ENCODE peak calls at places on chromosome 20, in four cellular contexts. I, M, B and Z are unnamed samples.

GRCh38 chr20:61736751-61737310 is 328.9 kb downstream of the TAF4 start:
- DNase-seq in I (no peak), M (no peak), B (no peak), Z (no peak)

GRCh38 chr20:59441306-59441705 is 140.9 kb downstream of the EDN3 start:
- DNase-seq in I (no peak), M (no peak), B (no peak), Z (no peak)

GRCh38 chr20:48831702-48832422 is 4.1 kb upstream of the PREX1 start:
- DNase-seq in I (no peak), M (peak), B (peak), Z (peak)

GRCh38 chr20:57624124-57624523 is 3.9 kb upstream of the ZBP1 start:
- DNase-seq in I (no peak), M (no peak), B (no peak), Z (no peak)

GRCh38 chr20:2086177-2086979 is 15.2 kb upstream of the STK35 start:
- DNase-seq in I (no peak), M (no peak), B (no peak), Z (no peak)

GRCh38 chr20:17852323-17852722 is 116.3 kb downstream of the SNX5 start:
- DNase-seq in I (no peak), M (no peak), B (no peak), Z (no peak)

GRCh38 chr20:47146703-47147102 is 209.8 kb downstream of the ZMYND8 start:
- DNase-seq in I (peak), M (peak), B (peak), Z (no peak)

GRCh38 chr20:47070176-47070575 is 175.5 kb downstream of the EYA2 start:
- DNase-seq in I (no peak), M (peak), B (no peak), Z (no peak)

GRCh38 chr20:36097751-36098151 is 56.8 kb upstream of the EPB41L1 start:
- DNase-seq in I (no peak), M (no peak), B (no peak), Z (no peak)

GRCh38 chr20:15155848-15156401 is 818.5 kb upstream of the FLRT3 start:
- DNase-seq in I (peak), M (no peak), B (peak), Z (no peak)

GRCh38 chr20:23404196-23404595 is 17.1 kb downstream of the NAPB start:
- DNase-seq in I (no peak), M (peak), B (peak), Z (no peak)

GRCh38 chr20:1469925-1470571 is 3.4 kb upstream of the NSFL1C start:
- DNase-seq in I (peak), M (peak), B (peak), Z (peak)

GRCh38 chr20:11031300-11031699 is 357.5 kb upstream of the JAG1 start:
- DNase-seq in I (no peak), M (no peak), B (no peak), Z (no peak)

GRCh38 chr20:51688600-51688999 is 79.6 kb downstream of the ATP9A start:
- DNase-seq in I (no peak), M (no peak), B (no peak), Z (no peak)

GRCh38 chr20:33648396-33649004 is 13.6 kb upstream of the C20orf144 start:
- DNase-seq in I (no peak), M (no peak), B (peak), Z (no peak)

GRCh38 chr20:59221049-59221748 is 57.6 kb downstream of the ZNF831 start:
- DNase-seq in I (no peak), M (no peak), B (peak), Z (no peak)

GRCh38 chr20:2798814-2799213 is 1.6 kb downstream of the CPXM1 start:
- DNase-seq in I (no peak), M (peak), B (no peak), Z (no peak)

GRCh38 chr20:61762886-61763739 is 302.6 kb downstream of the TAF4 start:
- DNase-seq in I (no peak), M (no peak), B (no peak), Z (no peak)

GRCh38 chr20:46731770-46732169 is 22.3 kb downstream of the SLC2A10 start:
- DNase-seq in I (no peak), M (no peak), B (no peak), Z (no peak)

GRCh38 chr20:19012671-19013070 is 199.1 kb downstream of the SCP2D1 start:
- DNase-seq in I (no peak), M (no peak), B (no peak), Z (no peak)

GRCh38 chr20:59578602-59579403 is 25.5 kb upstream of the PHACTR3 start:
- DNase-seq in I (no peak), M (no peak), B (no peak), Z (no peak)

GRCh38 chr20:35007891-35008290 is 52.2 kb downstream of the MYH7B start:
- DNase-seq in I (no peak), M (no peak), B (no peak), Z (no peak)

GRCh38 chr20:14696937-14697336 is 359.5 kb upstream of the FLRT3 start:
- DNase-seq in I (no peak), M (no peak), B (no peak), Z (no peak)

GRCh38 chr20:2051920-2052319 is 49.7 kb upstream of the STK35 start:
- DNase-seq in I (no peak), M (no peak), B (no peak), Z (no peak)

GRCh38 chr20:53926428-53927028 is 143.9 kb downstream of the BCAS1 start:
- DNase-seq in I (peak), M (peak), B (peak), Z (no peak)

GRCh38 chr20:50715694-50716093 is 15.7 kb upstream of the PARD6B start:
- DNase-seq in I (no peak), M (no peak), B (peak), Z (no peak)

GRCh38 chr20:11323821-11324220 is 593.9 kb upstream of the BTBD3 start:
- DNase-seq in I (no peak), M (no peak), B (no peak), Z (no peak)

GRCh38 chr20:59062057-59062456 is 19.5 kb upstream of the PRELID3B start:
- DNase-seq in I (no peak), M (no peak), B (no peak), Z (no peak)

GRCh38 chr20:10935658-10936057 is 261.9 kb upstream of the JAG1 start:
- DNase-seq in I (no peak), M (no peak), B (no peak), Z (no peak)

GRCh38 chr20:35600176-35600995 is 15.2 kb upstream of the SPAG4 start:
- DNase-seq in I (no peak), M (no peak), B (no peak), Z (no peak)

GRCh38 chr20:19021406-19022117 is 190.9 kb upstream of the SLC24A3 start:
- DNase-seq in I (no peak), M (no peak), B (no peak), Z (no peak)

GRCh38 chr20:47782920-47783552 is 2.2 kb downstream of the SULF2 start:
- DNase-seq in I (no peak), M (no peak), B (no peak), Z (no peak)

GRCh38 chr20:47360207-47360488 is 3.6 kb upstream of the ZMYND8 start:
- DNase-seq in I (no peak), M (peak), B (peak), Z (no peak)

GRCh38 chr20:22511943-22512910 is 72.1 kb downstream of the FOXA2 start:
- DNase-seq in I (no peak), M (no peak), B (peak), Z (no peak)

GRCh38 chr20:35939264-35939663 is 15.0 kb downstream of the SCAND1 start:
- DNase-seq in I (no peak), M (peak), B (no peak), Z (no peak)

GRCh38 chr20:61927826-61928541 is 137.7 kb downstream of the TAF4 start:
- DNase-seq in I (no peak), M (no peak), B (no peak), Z (no peak)

GRCh38 chr20:9397928-9398327 is 116.5 kb upstream of the LAMP5 start:
- DNase-seq in I (no peak), M (no peak), B (no peak), Z (no peak)

GRCh38 chr20:44809380-44810060 is 826 bp downstream of the RIMS4 start:
- DNase-seq in I (no peak), M (no peak), B (no peak), Z (no peak)

GRCh38 chr20:44807684-44808056 is 2.7 kb downstream of the RIMS4 start:
- DNase-seq in I (no peak), M (no peak), B (no peak), Z (no peak)

GRCh38 chr20:44810061-44810390 is 320 bp downstream of the RIMS4 start:
- DNase-seq in I (no peak), M (no peak), B (no peak), Z (no peak)

GRCh38 chr20:44811150-44811685 is 872 bp upstream of the RIMS4 start:
- DNase-seq in I (no peak), M (no peak), B (no peak), Z (no peak)

DNA sequence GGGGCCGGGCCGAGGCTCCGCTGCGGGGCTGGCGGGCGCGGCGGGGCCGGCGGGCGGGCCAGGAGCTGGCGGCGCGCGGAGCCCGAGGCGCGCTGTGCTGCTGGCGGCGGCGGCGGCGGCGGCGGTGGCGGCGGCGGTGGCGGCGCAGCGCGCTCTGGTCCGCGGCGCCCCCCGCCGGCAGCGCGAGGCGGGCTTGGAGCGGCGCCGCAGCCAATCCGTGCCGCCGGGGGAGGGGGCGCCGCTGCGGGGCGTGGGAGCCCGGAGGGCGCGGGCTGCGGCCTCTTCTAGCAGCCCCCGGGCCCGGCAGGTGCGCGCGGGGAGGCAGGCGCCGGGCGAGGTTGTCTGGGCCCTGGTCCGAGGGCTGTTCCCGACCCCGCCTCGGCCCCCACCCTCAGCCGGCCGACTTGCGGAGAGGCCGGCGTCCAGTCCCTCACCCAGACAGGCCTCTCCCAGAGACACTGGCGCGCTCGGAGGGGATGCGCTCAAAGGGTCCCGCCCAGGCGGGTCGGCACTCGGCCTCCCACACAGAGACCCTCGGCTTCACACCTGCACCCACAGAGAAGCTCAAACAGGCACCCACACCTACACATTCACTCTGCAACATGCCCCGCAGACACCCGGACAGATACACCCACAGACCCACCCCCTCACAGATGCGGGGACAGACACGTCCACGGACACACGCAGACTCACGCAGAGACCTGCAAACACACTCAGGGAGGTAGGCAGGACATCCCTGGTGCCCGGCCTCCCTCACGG is at the start of gene RIMS4:
- DNase-seq in I (no peak), M (no peak), B (no peak), Z (no peak)
- TF ChIP-seq CTCF in I (no peak), M (no peak), B (no peak), Z (no peak)

GRCh38 chr20:41365785-41366545 is 653 bp downstream of the EMILIN3 start:
- DNase-seq in I (no peak), M (no peak), B (no peak), Z (no peak)

GRCh38 chr20:41364967-41365765 is 1.5 kb downstream of the EMILIN3 start:
- DNase-seq in I (no peak), M (no peak), B (no peak), Z (no peak)

GRCh38 chr20:41362748-41363140 is 3.9 kb downstream of the EMILIN3 start:
- DNase-seq in I (no peak), M (no peak), B (no peak), Z (no peak)

GRCh38 chr20:41363601-41364000 is 3.0 kb downstream of the EMILIN3 start:
- DNase-seq in I (no peak), M (no peak), B (no peak), Z (no peak)

DNA sequence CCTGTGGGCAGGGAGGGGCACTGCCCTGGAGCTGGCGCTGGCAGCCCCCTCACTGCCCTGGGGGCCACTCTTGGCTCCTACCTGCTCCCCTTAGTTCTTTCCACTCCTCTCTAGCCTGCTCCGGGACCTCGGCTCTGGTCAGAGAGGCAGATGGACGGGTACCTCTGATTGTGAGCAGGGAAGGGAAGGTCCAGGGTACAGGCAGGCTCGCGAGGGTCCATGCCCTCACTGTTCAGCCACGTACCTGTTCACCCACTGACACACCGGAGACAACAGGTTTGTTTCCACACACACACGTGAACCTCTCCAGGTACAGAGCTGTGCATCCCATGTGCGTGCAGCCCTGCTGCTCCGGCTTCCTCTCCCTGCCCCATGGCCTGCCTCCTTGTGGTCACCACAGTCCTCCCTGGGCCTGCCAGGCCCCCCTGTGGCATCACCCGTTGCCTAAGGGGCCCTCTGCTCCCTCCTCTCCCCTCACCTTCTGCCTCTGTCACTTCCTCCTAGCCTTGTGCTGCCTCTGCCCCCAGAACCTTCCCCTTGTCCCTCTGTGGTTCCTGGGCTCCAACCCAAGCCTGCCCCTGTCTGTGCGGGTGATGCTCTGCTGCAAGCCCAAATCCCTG is 2.3 kb downstream of the EMILIN3 start:
- DNase-seq in I (no peak), M (no peak), B (no peak), Z (no peak)
- TF ChIP-seq CTCF in I (no peak), M (no peak), B (no peak), Z (peak)

GRCh38 chr20:8390500-8390899 is 258.4 kb downstream of the PLCB1 start:
- DNase-seq in I (no peak), M (no peak), B (no peak), Z (no peak)

GRCh38 chr20:8388707-8389106 is 256.6 kb downstream of the PLCB1 start:
- DNase-seq in I (no peak), M (peak), B (no peak), Z (no peak)

GRCh38 chr20:8386991-8387390 is 254.9 kb downstream of the PLCB1 start:
- DNase-seq in I (no peak), M (no peak), B (no peak), Z (no peak)

GRCh38 chr20:8388146-8388545 is 256.1 kb downstream of the PLCB1 start:
- DNase-seq in I (no peak), M (peak), B (peak), Z (no peak)

GRCh38 chr20:8389381-8390368 is 257.6 kb downstream of the PLCB1 start:
- DNase-seq in I (no peak), M (peak), B (peak), Z (no peak)
- TF ChIP-seq CTCF in I (peak), M (peak), B (peak), Z (peak)

GRCh38 chr20:16368645-16369292 is 204.5 kb downstream of the KIF16B start:
- DNase-seq in I (no peak), M (peak), B (peak), Z (no peak)
- TF ChIP-seq CTCF in I (no peak), M (no peak), B (peak), Z (no peak)

GRCh38 chr20:5056801-5057599 is 55.7 kb upstream of the SLC23A2 start:
- DNase-seq in I (no peak), M (peak), B (peak), Z (no peak)
- TF ChIP-seq CTCF in I (peak), M (peak), B (peak), Z (peak)

GRCh38 chr20:37282558-37282957 is 6.9 kb upstream of the MANBAL start:
- DNase-seq in I (peak), M (peak), B (peak), Z (no peak)
- TF ChIP-seq CTCF in I (peak), M (peak), B (peak), Z (peak)

GRCh38 chr20:63177785-63178444 is 38.0 kb downstream of the YTHDF1 start:
- DNase-seq in I (no peak), M (no peak), B (no peak), Z (no peak)

GRCh38 chr20:63180541-63181185 is 35.3 kb downstream of the YTHDF1 start:
- DNase-seq in I (no peak), M (no peak), B (no peak), Z (no peak)

GRCh38 chr20:63178445-63178818 is 37.5 kb downstream of the YTHDF1 start:
- DNase-seq in I (no peak), M (no peak), B (no peak), Z (no peak)

GRCh38 chr20:63179876-63180275 is 36.1 kb downstream of the YTHDF1 start:
- DNase-seq in I (no peak), M (no peak), B (no peak), Z (no peak)

GRCh38 chr20:63178889-63179751 is 36.8 kb downstream of the YTHDF1 start:
- DNase-seq in I (no peak), M (peak), B (peak), Z (no peak)
- TF ChIP-seq CTCF in I (peak), M (peak), B (peak), Z (peak)

DNA sequence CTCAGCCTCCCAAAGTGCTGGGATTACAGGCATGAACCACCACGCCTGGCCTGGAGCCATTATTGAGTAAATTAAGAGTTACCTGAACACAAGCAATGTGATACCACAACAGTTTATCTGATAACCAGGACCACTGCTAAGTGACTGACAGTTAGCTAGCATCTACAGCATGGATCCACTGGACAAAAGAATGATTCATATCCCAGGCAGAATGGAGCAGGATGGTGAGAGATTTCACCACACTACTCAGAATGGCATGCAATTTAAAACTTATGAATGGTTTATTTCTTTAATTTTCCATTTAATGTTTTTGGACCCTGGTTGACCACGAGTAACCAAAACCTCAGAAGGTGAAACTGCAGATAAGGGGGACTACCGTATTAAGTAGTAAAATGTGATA is 48.6 kb downstream of the RALGAPA2 start:
- DNase-seq in I (no peak), M (no peak), B (no peak), Z (no peak)
- TF ChIP-seq CTCF in I (no peak), M (no peak), B (no peak), Z (no peak)

DNA sequence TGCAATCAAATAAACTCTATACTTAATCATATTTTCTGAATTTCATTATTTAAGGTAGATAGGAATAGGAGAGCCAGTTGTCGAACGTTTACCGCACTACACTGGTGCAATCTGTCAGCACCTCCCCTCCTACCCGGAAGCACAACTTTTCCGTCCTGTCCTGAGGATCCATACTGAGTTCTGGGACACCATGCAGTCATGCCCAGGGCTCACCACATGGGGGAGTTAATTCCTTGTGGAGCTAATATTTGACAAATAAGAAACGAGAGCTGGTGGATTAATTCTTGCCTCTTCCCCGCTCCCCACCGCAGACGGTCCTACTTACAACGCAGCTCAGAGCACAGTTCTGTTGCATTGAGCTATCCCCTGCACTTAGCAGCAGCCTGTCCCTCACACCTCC is 107.7 kb upstream of the RALGAPA2 start:
- DNase-seq in I (no peak), M (no peak), B (peak), Z (no peak)
- TF ChIP-seq CTCF in I (peak), M (peak), B (peak), Z (peak)